ENCODE peak calls at places on chromosome 5, in five cellular contexts. V is fibroblast of lung, G is GM23248, L is astrocyte, Z is HepG2. P is an unnamed sample.

GRCh38 chr5:165573445-165573844 is 2068.0 kb downstream of the MAT2B start:
- DNase-seq in L (no peak), G (no peak), Z (no peak), V (peak), P (peak)

GRCh38 chr5:1463326-1464095 is 18.3 kb upstream of the SLC6A3 start:
- DNase-seq in Z (no peak), L (no peak), G (no peak), V (no peak), P (no peak)

GRCh38 chr5:123422433-123423277 is 548 bp downstream of the CEP120 start:
- DNase-seq in L (peak), G (peak), V (peak), Z (peak), P (peak)

GRCh38 chr5:61686491-61687257 is 354.6 kb downstream of the ZSWIM6 start:
- DNase-seq in G (no peak), V (no peak), Z (no peak), L (no peak), P (no peak)

GRCh38 chr5:14035859-14036440 is 91.5 kb upstream of the DNAH5 start:
- DNase-seq in G (peak), Z (peak), V (peak), L (peak), P (peak)

GRCh38 chr5:89421035-89421434 is 538.1 kb upstream of the MEF2C start:
- DNase-seq in L (peak), G (peak), Z (no peak), V (peak), P (peak)

GRCh38 chr5:4907636-4908035 is 232.5 kb upstream of the ADAMTS16 start:
- DNase-seq in Z (no peak), G (no peak), V (no peak), L (no peak), P (no peak)

GRCh38 chr5:133943475-133943817 is 25.0 kb downstream of the C5orf15 start:
- DNase-seq in G (no peak), L (no peak), Z (no peak), V (no peak), P (no peak)

GRCh38 chr5:120405923-120406322 is 58.2 kb upstream of the PRR16 start:
- DNase-seq in G (peak), L (peak), V (peak), Z (no peak), P (no peak)

GRCh38 chr5:81222285-81222684 is 10.8 kb upstream of the CKMT2 start:
- DNase-seq in L (no peak), V (no peak), Z (no peak), G (no peak), P (no peak)

GRCh38 chr5:32866138-32866537 is 155.0 kb downstream of the NPR3 start:
- DNase-seq in L (no peak), V (no peak), Z (no peak), G (no peak), P (peak)

GRCh38 chr5:10584714-10585113 is 20.8 kb downstream of the ANKRD33B start:
- DNase-seq in G (no peak), Z (no peak), V (no peak), L (no peak), P (no peak)

GRCh38 chr5:855771-856530 is 5.2 kb upstream of the ZDHHC11 start:
- DNase-seq in Z (no peak), L (peak), G (peak), V (no peak), P (no peak)

GRCh38 chr5:100595152-100595811 is 60.1 kb downstream of the FAM174A start:
- DNase-seq in L (peak), Z (peak), G (peak), V (peak), P (peak)

GRCh38 chr5:1190915-1191314 is 10.5 kb upstream of the SLC6A19 start:
- DNase-seq in V (no peak), L (no peak), G (no peak), Z (no peak), P (no peak)

GRCh38 chr5:129718766-129719165 is 29.1 kb upstream of the MINAR2 start:
- DNase-seq in V (peak), L (no peak), G (no peak), Z (no peak), P (no peak)

GRCh38 chr5:76082790-76083554 is at the start of gene SV2C:
- DNase-seq in G (peak), V (no peak), Z (no peak), L (peak), P (no peak)

GRCh38 chr5:158753354-158753753 is 346.4 kb downstream of the EBF1 start:
- DNase-seq in L (peak), G (no peak), Z (no peak), V (no peak), P (no peak)

GRCh38 chr5:58094031-58094430 is 365.9 kb downstream of the PLK2 start:
- DNase-seq in L (no peak), G (peak), V (no peak), Z (no peak), P (peak)

GRCh38 chr5:58016892-58017291 is 443.0 kb downstream of the PLK2 start:
- DNase-seq in V (no peak), L (no peak), G (no peak), Z (no peak), P (no peak)

GRCh38 chr5:180352116-180352975 is 790 bp downstream of the GFPT2 start:
- DNase-seq in V (peak), G (peak), Z (no peak), L (peak), P (no peak)

GRCh38 chr5:113043491-113043931 is 66.9 kb downstream of the DCP2 start:
- DNase-seq in V (peak), L (no peak), Z (peak), G (peak), P (peak)

GRCh38 chr5:158951951-158952545 is 147.7 kb downstream of the EBF1 start:
- DNase-seq in G (no peak), V (no peak), L (no peak), Z (no peak), P (no peak)

GRCh38 chr5:107794731-107795130 is 124.0 kb upstream of the EFNA5 start:
- DNase-seq in Z (no peak), V (peak), G (peak), L (peak), P (no peak)

GRCh38 chr5:76813982-76814562 is 4.8 kb upstream of the F2RL1 start:
- DNase-seq in V (peak), G (peak), L (peak), Z (peak), P (peak)

GRCh38 chr5:171858303-171858702 is 72.7 kb downstream of the SMIM23 start:
- DNase-seq in Z (peak), G (peak), L (no peak), V (no peak), P (peak)

GRCh38 chr5:181198905-181199519 is 6.0 kb downstream of the TRIM7 start:
- DNase-seq in Z (no peak), V (no peak), L (no peak), G (no peak), P (no peak)

GRCh38 chr5:91373600-91373999 is 9.5 kb downstream of the ARRDC3 start:
- DNase-seq in Z (no peak), L (no peak), V (no peak), G (no peak), P (no peak)
- H3K4me3 ChIP-seq in Z (no peak), L (no peak), V (no peak), G (no peak), P (no peak)

DNA sequence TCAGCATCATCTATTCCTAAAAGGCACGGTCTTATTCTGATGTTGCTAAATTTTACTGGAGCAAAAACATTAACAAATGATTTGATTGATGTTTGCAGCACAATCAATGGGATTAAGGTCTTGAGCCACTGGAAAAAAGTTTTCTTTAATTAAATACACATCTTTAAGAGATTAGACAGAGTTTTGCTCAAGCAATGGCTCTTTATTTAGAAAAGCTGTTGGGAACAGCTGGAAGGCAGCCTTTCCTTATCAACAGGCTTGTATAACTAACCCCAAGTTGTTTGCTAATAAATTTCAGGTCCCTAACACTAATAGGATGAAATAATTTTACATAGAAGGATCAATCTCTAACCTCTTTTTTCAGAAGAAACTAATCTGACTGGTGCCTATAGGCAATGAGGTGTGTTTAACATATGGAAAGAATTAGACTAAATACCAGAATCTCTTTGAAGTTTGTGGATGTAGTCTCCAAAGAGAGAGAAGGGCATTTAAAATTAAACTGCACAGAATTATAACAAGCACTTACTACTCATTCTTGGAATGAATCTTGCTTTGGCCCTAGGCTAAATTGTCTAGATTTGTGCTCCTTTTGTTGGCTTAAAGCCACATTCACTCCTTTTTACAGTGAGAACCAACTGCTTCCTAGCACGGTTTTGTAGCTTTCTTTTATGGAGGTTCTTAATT is 67.3 kb upstream of the TNFAIP8 start:
- DNase-seq in V (peak), Z (no peak), L (peak), G (peak), P (peak)
- H3K9ac ChIP-seq in V (no peak), Z (no peak), L (peak), G (no peak), P (no peak)

DNA sequence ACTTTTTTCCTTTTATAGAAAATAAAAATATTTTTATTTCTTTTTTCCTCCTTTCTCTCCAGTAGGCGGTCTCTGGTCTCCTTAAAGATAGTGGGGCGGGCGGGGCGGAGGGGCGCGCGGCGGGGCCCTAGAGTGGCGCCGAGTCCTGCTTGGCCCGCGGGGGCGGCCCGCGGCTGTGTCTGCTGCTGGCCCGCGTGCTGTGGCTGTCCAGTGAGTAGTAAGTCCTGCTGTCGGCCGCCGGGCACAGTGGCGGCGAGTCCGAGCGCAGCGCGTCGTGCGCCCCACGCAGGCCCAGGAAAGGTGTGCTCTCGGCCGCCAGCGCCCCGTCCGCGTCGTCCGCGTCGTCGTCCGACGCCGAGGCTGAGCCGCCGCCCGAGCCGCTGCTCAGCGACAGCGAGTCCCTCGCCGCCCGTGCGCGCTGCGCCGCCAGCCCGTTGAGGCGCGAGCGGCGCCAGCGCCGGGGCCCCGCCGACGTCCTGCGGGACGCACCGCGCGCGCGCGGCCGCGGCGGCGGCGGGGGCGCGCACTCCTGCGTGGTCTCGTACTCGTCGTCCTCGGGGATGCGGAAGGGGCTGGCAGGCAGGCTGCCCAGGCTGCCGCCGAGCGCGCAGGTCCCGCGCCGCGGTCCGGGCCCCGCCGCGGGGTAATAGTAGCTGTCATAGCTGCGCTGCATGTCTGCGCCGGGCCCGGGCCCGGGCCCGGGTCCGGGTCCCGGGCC is 52.3 kb downstream of the PSD2 start:
- DNase-seq in Z (no peak), V (no peak), L (peak), G (peak), P (no peak)
- TF ChIP-seq EZH2 in Z (no peak), V (peak), L (no peak), G (no peak), P (no peak)

GRCh38 chr5:177358333-177358939 is 712 bp downstream of the RGS14 start:
- DNase-seq in G (no peak), Z (no peak), V (no peak), L (no peak), P (no peak)
- H3K4me3 ChIP-seq in G (no peak), Z (peak), V (no peak), L (no peak), P (peak)

GRCh38 chr5:178108446-178108845 is 4.9 kb upstream of the N4BP3 start:
- DNase-seq in L (no peak), G (no peak), Z (no peak), V (no peak), P (no peak)

GRCh38 chr5:178110511-178110910 is 2.8 kb upstream of the N4BP3 start:
- DNase-seq in L (no peak), G (no peak), Z (no peak), V (no peak), P (no peak)

GRCh38 chr5:178106556-178107239 is 6.6 kb upstream of the N4BP3 start:
- DNase-seq in Z (no peak), V (no peak), L (no peak), G (no peak), P (no peak)

GRCh38 chr5:178107889-178108288 is 5.4 kb upstream of the N4BP3 start:
- DNase-seq in V (no peak), Z (no peak), L (no peak), G (no peak), P (no peak)

DNA sequence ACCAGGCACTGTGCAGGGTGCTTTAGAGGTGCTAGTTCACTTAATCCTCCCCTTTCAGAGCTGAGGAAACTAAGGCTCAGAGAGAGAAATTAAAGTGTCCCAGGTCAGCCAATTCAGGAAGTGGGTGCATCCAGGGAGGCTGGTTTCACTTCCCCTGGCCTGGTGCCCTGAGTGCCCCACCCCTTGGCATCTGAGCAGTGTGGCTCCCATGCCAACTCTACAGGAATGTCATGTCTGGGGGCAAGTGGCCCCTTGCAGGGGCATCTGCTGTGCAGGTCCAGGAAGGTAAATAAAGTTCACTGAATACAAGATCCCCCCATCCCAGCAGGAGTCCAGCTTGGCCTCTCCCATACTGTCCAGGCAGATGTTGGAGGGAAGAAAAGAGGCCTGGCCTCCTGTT is 4.4 kb upstream of the N4BP3 start:
- DNase-seq in G (no peak), Z (no peak), V (no peak), L (no peak), P (peak)
- H3K9ac ChIP-seq in G (no peak), Z (no peak), V (no peak), L (no peak), P (no peak)